ENCODE peak calls at places on chromosomes 16 and 17, in five cellular contexts. P is midbrain, S is ovary, I is HAP-1, B is KG1. L is an unnamed sample.

GRCh38 chr16:29848420-29849297 is 14.4 kb downstream of the CDIPT start:
- DNase-seq in P (peak), S (peak), I (peak), B (peak), L (no peak)

GRCh38 chr16:86516618-86517003 is 6.3 kb downstream of the FOXF1 start:
- DNase-seq in P (no peak), S (no peak), I (no peak), B (no peak), L (no peak)

GRCh38 chr17:75652934-75653549 is 13.9 kb downstream of the RECQL5 start:
- DNase-seq in P (no peak), S (peak), I (peak), B (peak), L (no peak)

GRCh38 chr17:50211249-50212120 is 10.1 kb upstream of the COL1A1 start:
- DNase-seq in P (no peak), S (peak), I (no peak), B (no peak), L (no peak)

GRCh38 chr17:82825540-82826124 is 14.2 kb downstream of the ZNF750 start:
- DNase-seq in P (no peak), S (no peak), I (no peak), B (no peak), L (no peak)

GRCh38 chr16:19382084-19382801 is 35.4 kb upstream of the TMC5 start:
- DNase-seq in P (no peak), S (no peak), I (no peak), B (no peak), L (no peak)

GRCh38 chr17:633133-633532 is 81.5 kb downstream of the VPS53 start:
- DNase-seq in P (no peak), S (no peak), I (no peak), B (no peak), L (no peak)

GRCh38 chr16:73047536-73048291 is at the start of gene ZFHX3:
- DNase-seq in P (peak), S (peak), I (peak), B (no peak), L (no peak)

GRCh38 chr17:50420419-50421112 is 5.5 kb upstream of the ACSF2 start:
- DNase-seq in P (no peak), S (no peak), I (no peak), B (no peak), L (no peak)

GRCh38 chr16:66459878-66460277 is 32.8 kb downstream of the BEAN1 start:
- DNase-seq in P (no peak), S (peak), I (no peak), B (no peak), L (no peak)

GRCh38 chr17:68993112-68993511 is 37.9 kb upstream of the ABCA8 start:
- DNase-seq in P (no peak), S (no peak), I (no peak), B (no peak), L (peak)

GRCh38 chr16:60740033-60740696 is 1296.1 kb downstream of the CDH8 start:
- DNase-seq in P (no peak), S (no peak), I (no peak), B (no peak), L (no peak)

GRCh38 chr16:55264949-55265348 is 59.1 kb upstream of the IRX6 start:
- DNase-seq in P (no peak), S (no peak), I (no peak), B (no peak), L (no peak)

GRCh38 chr16:1556254-1556653 is 22.8 kb downstream of the TMEM204 start:
- DNase-seq in P (no peak), S (no peak), I (no peak), B (no peak), L (no peak)

GRCh38 chr17:81338301-81339179 is 43.4 kb upstream of the SLC38A10 start:
- DNase-seq in P (no peak), S (peak), I (no peak), B (no peak), L (no peak)

GRCh38 chr16:5215911-5216310 is 118.3 kb upstream of the EEF2KMT start:
- DNase-seq in P (no peak), S (no peak), I (no peak), B (no peak), L (no peak)

GRCh38 chr16:80231888-80232287 is 308.9 kb upstream of the DYNLRB2 start:
- DNase-seq in P (no peak), S (no peak), I (no peak), B (no peak), L (peak)

GRCh38 chr17:79538291-79538690 is 72.6 kb downstream of the RBFOX3 start:
- DNase-seq in P (no peak), S (no peak), I (no peak), B (no peak), L (no peak)

GRCh38 chr17:77444653-77445029 is 303.9 kb downstream of the SEC14L1 start:
- DNase-seq in P (no peak), S (peak), I (no peak), B (peak), L (no peak)

GRCh38 chr16:49700222-49700927 is 155.5 kb downstream of the ZNF423 start:
- DNase-seq in P (no peak), S (peak), I (no peak), B (no peak), L (no peak)

GRCh38 chr17:75909051-75909811 is 4.5 kb upstream of the MRPL38 start:
- DNase-seq in P (no peak), S (no peak), I (no peak), B (no peak), L (no peak)

GRCh38 chr17:1177099-1177996 is 2.4 kb downstream of the ABR start:
- DNase-seq in P (peak), S (no peak), I (no peak), B (no peak), L (no peak)

GRCh38 chr17:43791589-43791988 is 11.4 kb downstream of the CFAP97D1 start:
- DNase-seq in P (peak), S (no peak), I (peak), B (no peak), L (no peak)

GRCh38 chr17:39787743-39788484 is 50.2 kb downstream of the GRB7 start:
- DNase-seq in P (no peak), S (no peak), I (no peak), B (no peak), L (no peak)

GRCh38 chr17:44766409-44767038 is 7.7 kb downstream of the ADAM11 start:
- DNase-seq in P (no peak), S (no peak), I (no peak), B (no peak), L (no peak)

GRCh38 chr16:715448-716249 is 731 bp downstream of the METRN start:
- DNase-seq in P (peak), S (no peak), I (peak), B (no peak), L (no peak)

GRCh38 chr16:17224859-17225258 is 245.9 kb downstream of the XYLT1 start:
- DNase-seq in P (peak), S (peak), I (no peak), B (peak), L (peak)

GRCh38 chr17:27554152-27554551 is 76.8 kb upstream of the LGALS9 start:
- DNase-seq in P (no peak), S (no peak), I (no peak), B (no peak), L (no peak)

GRCh38 chr16:3530371-3530914 is 29.6 kb downstream of the CLUAP1 start:
- DNase-seq in P (no peak), S (no peak), I (no peak), B (no peak), L (no peak)

GRCh38 chr16:75218256-75219076 is at the start of gene CTRB1:
- DNase-seq in P (peak), S (no peak), I (no peak), B (no peak), L (no peak)

GRCh38 chr17:19248923-19249574 is 11.9 kb downstream of the EPN2 start:
- DNase-seq in P (peak), S (peak), I (peak), B (no peak), L (peak)

L was measured in skeletal muscle cell.